ENCODE peak calls at places on chromosomes 2 and 18, in six cellular contexts. One of them, this sample, is unnamed.

GRCh38 chr2:71503827-71504226 is 50.5 kb downstream of the DYSF start:
- DNase-seq in astrocyte of the hippocampus: no peak
- DNase-seq in DMS153: no peak
- DNase-seq in epithelial cell of esophagus: peak
- DNase-seq in amniotic stem cell: no peak
- DNase-seq in effector memory CD4-positive, alpha-beta T cell: no peak
- DNase-seq in this sample: no peak

GRCh38 chr2:221289389-221289788 is 282.7 kb downstream of the EPHA4 start:
- DNase-seq in astrocyte of the hippocampus: peak
- DNase-seq in DMS153: no peak
- DNase-seq in epithelial cell of esophagus: no peak
- DNase-seq in amniotic stem cell: no peak
- DNase-seq in effector memory CD4-positive, alpha-beta T cell: no peak
- DNase-seq in this sample: no peak

GRCh38 chr18:2939317-2939716 is 73.6 kb downstream of the LPIN2 start:
- DNase-seq in astrocyte of the hippocampus: no peak
- DNase-seq in DMS153: no peak
- DNase-seq in epithelial cell of esophagus: no peak
- DNase-seq in amniotic stem cell: no peak
- DNase-seq in effector memory CD4-positive, alpha-beta T cell: no peak
- DNase-seq in this sample: no peak

GRCh38 chr2:84807063-84807485 is 73.8 kb downstream of the TRABD2A start:
- DNase-seq in astrocyte of the hippocampus: peak
- DNase-seq in DMS153: no peak
- DNase-seq in epithelial cell of esophagus: peak
- DNase-seq in amniotic stem cell: peak
- DNase-seq in effector memory CD4-positive, alpha-beta T cell: no peak
- DNase-seq in this sample: no peak

GRCh38 chr18:35511428-35511827 is 13.7 kb upstream of the INO80C start:
- DNase-seq in astrocyte of the hippocampus: no peak
- DNase-seq in DMS153: no peak
- DNase-seq in epithelial cell of esophagus: no peak
- DNase-seq in amniotic stem cell: no peak
- DNase-seq in effector memory CD4-positive, alpha-beta T cell: no peak
- DNase-seq in this sample: no peak

GRCh38 chr2:69694894-69695849 is 46.8 kb upstream of the ANXA4 start:
- DNase-seq in astrocyte of the hippocampus: peak
- DNase-seq in DMS153: no peak
- DNase-seq in epithelial cell of esophagus: peak
- DNase-seq in amniotic stem cell: no peak
- DNase-seq in effector memory CD4-positive, alpha-beta T cell: no peak
- DNase-seq in this sample: no peak

GRCh38 chr2:230793573-230794359 is 71.0 kb upstream of the ITM2C start:
- DNase-seq in astrocyte of the hippocampus: peak
- DNase-seq in DMS153: no peak
- DNase-seq in epithelial cell of esophagus: peak
- DNase-seq in amniotic stem cell: peak
- DNase-seq in effector memory CD4-positive, alpha-beta T cell: peak
- DNase-seq in this sample: no peak

GRCh38 chr2:191721331-191721730 is 43.4 kb downstream of the NABP1 start:
- DNase-seq in astrocyte of the hippocampus: no peak
- DNase-seq in DMS153: no peak
- DNase-seq in epithelial cell of esophagus: no peak
- DNase-seq in amniotic stem cell: no peak
- DNase-seq in effector memory CD4-positive, alpha-beta T cell: no peak
- DNase-seq in this sample: no peak

GRCh38 chr2:234162876-234163275 is 112.4 kb downstream of the SPP2 start:
- DNase-seq in astrocyte of the hippocampus: no peak
- DNase-seq in DMS153: no peak
- DNase-seq in epithelial cell of esophagus: peak
- DNase-seq in amniotic stem cell: no peak
- DNase-seq in effector memory CD4-positive, alpha-beta T cell: no peak
- DNase-seq in this sample: no peak

GRCh38 chr2:148721520-148721931 is 77.0 kb downstream of the EPC2 start:
- DNase-seq in astrocyte of the hippocampus: no peak
- DNase-seq in DMS153: no peak
- DNase-seq in epithelial cell of esophagus: no peak
- DNase-seq in amniotic stem cell: no peak
- DNase-seq in effector memory CD4-positive, alpha-beta T cell: no peak
- DNase-seq in this sample: no peak

GRCh38 chr2:233974530-233975071 is 57.4 kb downstream of the TRPM8 start:
- DNase-seq in astrocyte of the hippocampus: peak
- DNase-seq in DMS153: peak
- DNase-seq in epithelial cell of esophagus: peak
- DNase-seq in amniotic stem cell: peak
- DNase-seq in effector memory CD4-positive, alpha-beta T cell: no peak
- DNase-seq in this sample: peak

GRCh38 chr2:205684871-205685313 is 2.6 kb downstream of the NRP2 start:
- DNase-seq in astrocyte of the hippocampus: peak
- DNase-seq in DMS153: no peak
- DNase-seq in epithelial cell of esophagus: peak
- DNase-seq in amniotic stem cell: no peak
- DNase-seq in effector memory CD4-positive, alpha-beta T cell: no peak
- DNase-seq in this sample: no peak

GRCh38 chr18:64330161-64330560 is 181.3 kb upstream of the LINC00305 start:
- DNase-seq in astrocyte of the hippocampus: peak
- DNase-seq in DMS153: peak
- DNase-seq in epithelial cell of esophagus: no peak
- DNase-seq in amniotic stem cell: no peak
- DNase-seq in effector memory CD4-positive, alpha-beta T cell: no peak
- DNase-seq in this sample: no peak

GRCh38 chr2:240391111-240392051 is 44.1 kb upstream of the GPC1 start:
- DNase-seq in astrocyte of the hippocampus: no peak
- DNase-seq in DMS153: no peak
- DNase-seq in epithelial cell of esophagus: no peak
- DNase-seq in amniotic stem cell: no peak
- DNase-seq in effector memory CD4-positive, alpha-beta T cell: no peak
- DNase-seq in this sample: no peak

GRCh38 chr2:13745324-13745723 is 887.2 kb upstream of the LRATD1 start:
- DNase-seq in astrocyte of the hippocampus: no peak
- DNase-seq in DMS153: no peak
- DNase-seq in epithelial cell of esophagus: peak
- DNase-seq in amniotic stem cell: no peak
- DNase-seq in effector memory CD4-positive, alpha-beta T cell: no peak
- DNase-seq in this sample: no peak

GRCh38 chr18:67359868-67360838 is 156.4 kb downstream of the DSEL start:
- DNase-seq in astrocyte of the hippocampus: peak
- DNase-seq in DMS153: no peak
- DNase-seq in epithelial cell of esophagus: peak
- DNase-seq in amniotic stem cell: peak
- DNase-seq in effector memory CD4-positive, alpha-beta T cell: no peak
- DNase-seq in this sample: peak

GRCh38 chr2:217790681-217791392 is 212.0 kb downstream of the TNS1 start:
- DNase-seq in astrocyte of the hippocampus: peak
- DNase-seq in DMS153: no peak
- DNase-seq in epithelial cell of esophagus: peak
- DNase-seq in amniotic stem cell: peak
- DNase-seq in effector memory CD4-positive, alpha-beta T cell: no peak
- DNase-seq in this sample: no peak

GRCh38 chr18:23503967-23504352 is 649 bp downstream of the RMC1 start:
- DNase-seq in astrocyte of the hippocampus: no peak
- DNase-seq in DMS153: no peak
- DNase-seq in epithelial cell of esophagus: no peak
- DNase-seq in amniotic stem cell: no peak
- DNase-seq in effector memory CD4-positive, alpha-beta T cell: no peak
- DNase-seq in this sample: no peak

GRCh38 chr2:222532315-222532714 is 108.0 kb downstream of the SGPP2 start:
- DNase-seq in astrocyte of the hippocampus: no peak
- DNase-seq in DMS153: no peak
- DNase-seq in epithelial cell of esophagus: peak
- DNase-seq in amniotic stem cell: no peak
- DNase-seq in effector memory CD4-positive, alpha-beta T cell: no peak
- DNase-seq in this sample: no peak

GRCh38 chr2:41283079-41283765 is 764.6 kb upstream of the PKDCC start:
- DNase-seq in astrocyte of the hippocampus: peak
- DNase-seq in DMS153: no peak
- DNase-seq in epithelial cell of esophagus: no peak
- DNase-seq in amniotic stem cell: no peak
- DNase-seq in effector memory CD4-positive, alpha-beta T cell: no peak
- DNase-seq in this sample: no peak

GRCh38 chr2:63591566-63592175 is 2.9 kb downstream of the MDH1 start:
- DNase-seq in astrocyte of the hippocampus: no peak
- DNase-seq in DMS153: no peak
- DNase-seq in epithelial cell of esophagus: no peak
- DNase-seq in amniotic stem cell: no peak
- DNase-seq in effector memory CD4-positive, alpha-beta T cell: no peak
- DNase-seq in this sample: no peak

GRCh38 chr2:40243581-40243980 is 208.3 kb downstream of the SLC8A1 start:
- DNase-seq in astrocyte of the hippocampus: peak
- DNase-seq in DMS153: peak
- DNase-seq in epithelial cell of esophagus: no peak
- DNase-seq in amniotic stem cell: peak
- DNase-seq in effector memory CD4-positive, alpha-beta T cell: no peak
- DNase-seq in this sample: no peak

GRCh38 chr18:60950634-60951033 is 382.6 kb upstream of the CDH20 start:
- DNase-seq in astrocyte of the hippocampus: no peak
- DNase-seq in DMS153: no peak
- DNase-seq in epithelial cell of esophagus: no peak
- DNase-seq in amniotic stem cell: no peak
- DNase-seq in effector memory CD4-positive, alpha-beta T cell: no peak
- DNase-seq in this sample: no peak

GRCh38 chr2:179447839-179448447 is 183.3 kb upstream of the SESTD1 start:
- DNase-seq in astrocyte of the hippocampus: no peak
- DNase-seq in DMS153: no peak
- DNase-seq in epithelial cell of esophagus: no peak
- DNase-seq in amniotic stem cell: no peak
- DNase-seq in effector memory CD4-positive, alpha-beta T cell: no peak
- DNase-seq in this sample: no peak

GRCh38 chr2:222610746-222611145 is 45.1 kb downstream of the FARSB start:
- DNase-seq in astrocyte of the hippocampus: no peak
- DNase-seq in DMS153: no peak
- DNase-seq in epithelial cell of esophagus: peak
- DNase-seq in amniotic stem cell: no peak
- DNase-seq in effector memory CD4-positive, alpha-beta T cell: no peak
- DNase-seq in this sample: no peak

GRCh38 chr2:136116111-136116812 is 1.7 kb downstream of the CXCR4 start:
- DNase-seq in astrocyte of the hippocampus: peak
- DNase-seq in DMS153: no peak
- DNase-seq in epithelial cell of esophagus: no peak
- DNase-seq in amniotic stem cell: no peak
- DNase-seq in effector memory CD4-positive, alpha-beta T cell: peak
- DNase-seq in this sample: no peak

GRCh38 chr2:154189963-154190362 is 318.2 kb downstream of the GALNT13 start:
- DNase-seq in astrocyte of the hippocampus: no peak
- DNase-seq in DMS153: no peak
- DNase-seq in epithelial cell of esophagus: no peak
- DNase-seq in amniotic stem cell: no peak
- DNase-seq in effector memory CD4-positive, alpha-beta T cell: no peak
- DNase-seq in this sample: peak

GRCh38 chr18:9743200-9744016 is 35.3 kb downstream of the RAB31 start:
- DNase-seq in astrocyte of the hippocampus: peak
- DNase-seq in DMS153: no peak
- DNase-seq in epithelial cell of esophagus: peak
- DNase-seq in amniotic stem cell: peak
- DNase-seq in effector memory CD4-positive, alpha-beta T cell: no peak
- DNase-seq in this sample: peak